ENCODE peak calls at places on chromosomes 1 and 21, in six cellular contexts. T, P, E, O, I and C are unnamed samples.

GRCh38 chr1:210344706-210345105 is 16.0 kb downstream of the HHAT start:
- DNase-seq in T (no peak), P (no peak), E (no peak), O (no peak), I (no peak), C (no peak)

GRCh38 chr1:1200876-1201810 is 5.2 kb downstream of the TNFRSF18 start:
- DNase-seq in T (no peak), P (no peak), E (peak; percentile 76), O (peak; percentile 76), I (peak; percentile 97), C (no peak)

GRCh38 chr1:229015791-229016190 is 255.1 kb upstream of the RAB4A start:
- DNase-seq in T (no peak), P (no peak), E (no peak), O (no peak), I (no peak), C (no peak)

GRCh38 chr1:23908453-23909341 is 4.5 kb downstream of the CNR2 start:
- DNase-seq in T (peak; percentile 82), P (no peak), E (no peak), O (no peak), I (peak; percentile 47), C (no peak)

GRCh38 chr1:24385160-24385939 is 28.2 kb downstream of the STPG1 start:
- DNase-seq in T (no peak), P (no peak), E (peak; percentile 77), O (no peak), I (peak; percentile 56), C (no peak)

GRCh38 chr1:197027359-197027758 is 39.7 kb downstream of the F13B start:
- DNase-seq in T (no peak), P (no peak), E (no peak), O (no peak), I (no peak), C (no peak)

GRCh38 chr1:14520514-14521163 is 77.8 kb upstream of the KAZN start:
- DNase-seq in T (peak; percentile 74), P (no peak), E (no peak), O (no peak), I (no peak), C (no peak)

GRCh38 chr21:28111151-28111619 is 881.5 kb downstream of the LTN1 start:
- DNase-seq in T (no peak), P (no peak), E (no peak), O (peak; percentile 67), I (no peak), C (no peak)

GRCh38 chr21:36122977-36123376 is 11.9 kb upstream of the CBR3 start:
- DNase-seq in T (no peak), P (no peak), E (no peak), O (no peak), I (no peak), C (no peak)

GRCh38 chr1:100585774-100586173 is 47.8 kb downstream of the GPR88 start:
- DNase-seq in T (no peak), P (no peak), E (no peak), O (no peak), I (no peak), C (no peak)

GRCh38 chr1:230169454-230170152 is 102.6 kb downstream of the GALNT2 start:
- DNase-seq in T (peak; percentile 55), P (no peak), E (peak; percentile 17), O (no peak), I (no peak), C (no peak)

GRCh38 chr1:109312978-109313775 is 6.4 kb upstream of the MYBPHL start:
- DNase-seq in T (no peak), P (no peak), E (no peak), O (peak; percentile 43), I (no peak), C (no peak)

GRCh38 chr1:205183676-205184335 is 27.7 kb downstream of the DSTYK start:
- DNase-seq in T (no peak), P (no peak), E (no peak), O (no peak), I (no peak), C (no peak)

GRCh38 chr1:109531826-109532364 is 7.8 kb upstream of the GPR61 start:
- DNase-seq in T (no peak), P (no peak), E (no peak), O (no peak), I (no peak), C (no peak)

GRCh38 chr1:218674280-218674773 is 329.2 kb downstream of the TGFB2 start:
- DNase-seq in T (no peak), P (no peak), E (peak; percentile 59), O (no peak), I (no peak), C (no peak)

GRCh38 chr1:54609301-54609921 is 13.9 kb downstream of the FAM151A start:
- DNase-seq in T (no peak), P (no peak), E (no peak), O (no peak), I (no peak), C (no peak)

GRCh38 chr1:118049981-118050380 is 120.4 kb downstream of the WDR3 start:
- DNase-seq in T (no peak), P (no peak), E (no peak), O (no peak), I (no peak), C (no peak)
- TF ChIP-seq TAF1 in T (no peak), P (no peak), E (no peak), O (no peak), I (no peak), C (no peak)

DNA sequence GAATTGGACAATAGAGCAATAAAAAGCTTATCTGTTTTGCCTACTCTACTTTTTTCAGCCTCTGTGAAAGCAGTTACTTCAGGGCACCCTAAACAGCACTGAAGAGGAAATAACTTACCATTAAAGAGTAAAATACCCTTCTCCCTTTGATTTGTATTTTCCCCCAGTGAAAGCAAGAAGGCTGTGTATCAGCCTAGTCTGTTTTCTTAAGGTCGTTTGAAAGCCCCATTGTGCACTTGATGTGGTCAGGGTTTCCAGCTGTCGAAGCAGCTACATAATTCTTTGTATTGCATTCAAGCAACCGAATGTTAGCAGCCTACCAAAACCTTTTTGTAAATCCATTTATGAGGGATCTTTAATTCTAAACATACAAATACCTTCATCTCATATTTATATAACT is 1.1 kb downstream of the NTMT2 start:
- DNase-seq in T (no peak), P (no peak), E (no peak), O (no peak), I (no peak), C (no peak)
- TF ChIP-seq TAF1 in T (no peak), P (no peak), E (no peak), O (no peak), I (no peak), C (no peak)

DNA sequence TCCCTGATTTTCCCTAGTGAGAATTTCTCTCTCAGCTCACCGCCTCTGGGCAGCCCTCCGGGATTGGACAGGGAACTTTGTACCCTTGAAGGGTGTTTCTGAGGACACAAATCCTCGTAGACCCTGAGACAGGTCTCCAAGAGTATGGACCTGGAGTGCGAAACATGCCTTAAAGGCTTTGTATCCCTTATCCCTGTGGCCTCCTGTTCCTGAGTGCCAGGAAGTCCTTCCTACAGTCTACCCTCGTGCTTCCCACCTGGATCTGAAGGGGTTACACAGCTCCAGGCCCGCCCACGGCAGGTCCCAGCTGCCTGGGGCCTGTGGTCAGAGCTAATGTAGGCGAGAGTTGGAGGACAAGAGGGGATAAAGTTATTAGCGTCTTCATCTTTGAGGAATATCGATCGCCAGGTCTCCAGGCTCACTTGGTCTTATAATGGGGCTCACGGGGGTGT is 7.6 kb upstream of the PEAR1 start:
- DNase-seq in T (no peak), P (no peak), E (no peak), O (no peak), I (no peak), C (no peak)
- TF ChIP-seq TAF1 in T (no peak), P (no peak), E (no peak), O (no peak), I (no peak), C (no peak)

GRCh38 chr1:115980998-115981993 is 5.0 kb downstream of the SLC22A15 start:
- DNase-seq in T (no peak), P (no peak), E (no peak), O (peak; percentile 73), I (peak; percentile 58), C (no peak)
- TF ChIP-seq TAF1 in T (no peak), P (no peak), E (no peak), O (no peak), I (no peak), C (no peak)

DNA sequence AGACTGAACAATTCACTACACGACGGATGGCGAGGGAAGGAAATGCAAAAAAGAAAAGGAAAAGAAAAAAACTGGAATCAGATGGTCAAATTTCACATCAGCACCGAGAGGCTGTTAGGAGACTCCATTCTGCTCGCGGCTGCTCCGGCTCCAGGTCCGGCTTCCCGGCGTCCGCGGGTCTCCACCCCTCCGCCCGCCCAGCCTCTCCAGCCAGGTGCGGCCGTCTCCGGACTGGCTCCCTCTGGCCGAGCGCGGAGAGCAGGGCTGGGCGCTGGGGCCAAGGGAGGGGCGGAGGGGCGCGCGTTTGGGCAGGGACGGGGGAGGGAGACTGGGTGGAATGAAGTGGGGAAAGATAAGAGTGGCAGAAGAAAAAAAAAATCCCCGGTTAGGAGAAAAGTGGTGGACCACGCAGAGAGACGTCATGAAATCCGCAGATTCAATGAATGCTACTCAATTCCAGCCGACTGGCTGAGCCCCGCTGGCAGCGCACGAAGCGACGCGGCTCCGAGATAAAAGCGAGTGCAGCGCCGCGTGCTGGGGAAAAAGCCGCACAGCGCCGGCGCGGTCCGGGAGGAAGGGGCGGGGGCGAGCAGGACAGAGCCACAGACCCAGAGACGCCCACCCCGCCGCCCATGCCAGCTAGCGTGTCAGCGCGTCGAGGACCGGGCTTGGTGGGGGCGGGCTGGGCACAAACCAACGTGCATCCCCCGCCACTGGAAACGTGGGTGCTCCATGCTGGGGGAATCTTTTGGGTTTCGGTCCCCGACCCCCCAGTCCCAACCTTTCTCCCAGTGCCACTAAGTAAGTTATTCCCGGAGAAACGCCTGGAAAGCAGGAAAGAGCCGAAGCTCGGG is at the start of gene KCNJ6:
- DNase-seq in T (no peak), P (no peak), E (peak; percentile 91), O (peak; percentile 87), I (peak; percentile 46), C (no peak)
- TF ChIP-seq TAF1 in T (no peak), P (no peak), E (no peak), O (no peak), I (no peak), C (no peak)

DNA sequence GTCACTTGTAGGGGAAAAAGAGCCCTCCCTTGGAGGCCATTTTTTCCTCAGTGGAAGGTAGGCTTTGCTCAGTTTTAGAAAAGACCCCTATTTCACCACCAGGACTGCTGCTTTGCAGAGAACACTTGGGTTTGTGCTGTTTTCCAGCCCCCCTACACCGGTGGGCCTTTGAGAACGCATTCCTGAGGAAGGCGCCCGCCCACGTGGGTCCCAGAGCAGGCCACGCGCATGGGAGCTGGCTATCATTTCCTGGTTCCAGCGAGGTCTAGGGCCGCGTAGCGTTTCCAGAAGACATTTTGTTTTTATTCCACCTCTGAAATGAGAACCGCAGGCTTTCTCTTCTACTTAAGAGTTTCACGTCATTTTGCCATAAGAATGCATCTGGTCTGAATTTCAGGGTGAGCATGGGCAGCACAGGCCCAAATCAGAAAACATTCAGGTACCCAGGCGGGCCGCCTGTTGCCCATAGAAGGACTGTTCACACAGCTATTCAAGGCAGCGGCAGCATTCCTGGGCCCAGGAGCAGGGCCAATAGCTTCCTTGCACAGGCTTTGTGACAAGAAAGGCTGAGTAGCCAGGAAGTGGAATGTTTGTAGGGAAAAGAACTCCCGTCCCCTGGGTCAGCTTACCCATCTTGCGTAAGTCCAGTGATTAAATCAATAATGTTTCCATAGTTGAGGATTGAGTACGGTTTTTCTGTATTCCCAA is 1.3 kb upstream of the KLHL21 start:
- DNase-seq in T (no peak), P (no peak), E (peak; percentile 69), O (no peak), I (no peak), C (no peak)
- TF ChIP-seq TAF1 in T (no peak), P (no peak), E (peak; percentile 52), O (no peak), I (peak; percentile 51), C (no peak)

GRCh38 chr1:201795066-201795465 is 33.9 kb upstream of the IPO9 start:
- DNase-seq in T (no peak), P (no peak), E (no peak), O (peak; percentile 35), I (no peak), C (no peak)
- TF ChIP-seq TAF1 in T (no peak), P (no peak), E (no peak), O (no peak), I (no peak), C (no peak)